ENCODE peak calls at places on chromosomes 5 and 9, in six cellular contexts. J, D, M, I, H and O are unnamed samples.

GRCh38 chr9:87084407-87084806 is 137.1 kb upstream of the GAS1 start:
- DNase-seq in J (no peak), D (no peak), M (no peak), I (no peak), H (no peak), O (no peak)

GRCh38 chr9:99050292-99050911 is 54.5 kb upstream of the TGFBR1 start:
- DNase-seq in J (no peak), D (no peak), M (no peak), I (peak; percentile 41), H (no peak), O (no peak)

GRCh38 chr5:94700592-94700991 is 82.1 kb downstream of the SLF1 start:
- DNase-seq in J (peak; percentile 52), D (no peak), M (no peak), I (no peak), H (peak; percentile 12), O (no peak)

GRCh38 chr5:164256954-164257353 is 751.5 kb downstream of the MAT2B start:
- DNase-seq in J (no peak), D (no peak), M (no peak), I (no peak), H (no peak), O (no peak)

GRCh38 chr9:133731876-133732321 is 6.3 kb downstream of the SARDH start:
- DNase-seq in J (peak; percentile 26), D (no peak), M (no peak), I (peak; percentile 19), H (peak; percentile 39), O (peak; percentile 37)

GRCh38 chr5:40428129-40428528 is 251.6 kb upstream of the PTGER4 start:
- DNase-seq in J (no peak), D (no peak), M (no peak), I (no peak), H (no peak), O (no peak)

GRCh38 chr5:147223951-147224791 is 10.7 kb upstream of the STK32A start:
- DNase-seq in J (peak; percentile 7), D (no peak), M (peak; percentile 45), I (peak; percentile 19), H (peak; percentile 41), O (peak; percentile 32)

GRCh38 chr5:20555034-20555433 is 567.0 kb upstream of the CDH18 start:
- DNase-seq in J (no peak), D (no peak), M (no peak), I (no peak), H (no peak), O (no peak)

GRCh38 chr9:112846528-112847488 is 43.9 kb downstream of the SLC46A2 start:
- DNase-seq in J (no peak), D (no peak), M (no peak), I (peak; percentile 10), H (no peak), O (no peak)

GRCh38 chr5:78182838-78183237 is 111.7 kb downstream of the AP3B1 start:
- DNase-seq in J (no peak), D (no peak), M (no peak), I (no peak), H (no peak), O (no peak)

GRCh38 chr9:113261917-113262671 is 13.3 kb downstream of the CDC26 start:
- DNase-seq in J (no peak), D (no peak), M (no peak), I (no peak), H (peak; percentile 35), O (no peak)

GRCh38 chr5:170861855-170862766 is at the start of gene RANBP17:
- DNase-seq in J (no peak), D (no peak), M (no peak), I (no peak), H (peak; percentile 76), O (no peak)

GRCh38 chr5:97111004-97111403 is 31.4 kb downstream of the LIX1 start:
- DNase-seq in J (no peak), D (no peak), M (no peak), I (no peak), H (no peak), O (no peak)

GRCh38 chr5:2725957-2726356 is 25.5 kb downstream of the IRX2 start:
- DNase-seq in J (no peak), D (no peak), M (no peak), I (no peak), H (no peak), O (no peak)

GRCh38 chr5:66739923-66740322 is 143.7 kb downstream of the MAST4 start:
- DNase-seq in J (no peak), D (no peak), M (no peak), I (no peak), H (no peak), O (no peak)

GRCh38 chr5:91024160-91024559 is 359.0 kb downstream of the ARRDC3 start:
- DNase-seq in J (no peak), D (no peak), M (no peak), I (no peak), H (no peak), O (no peak)

GRCh38 chr5:178241688-178242231 is 9.2 kb upstream of the PHYKPL start:
- DNase-seq in J (no peak), D (no peak), M (no peak), I (no peak), H (no peak), O (no peak)

GRCh38 chr5:145855842-145856267 is 17.0 kb downstream of the GRXCR2 start:
- DNase-seq in J (no peak), D (no peak), M (no peak), I (no peak), H (no peak), O (no peak)

GRCh38 chr5:171946382-171946781 is 60.1 kb downstream of the FBXW11 start:
- DNase-seq in J (no peak), D (no peak), M (no peak), I (no peak), H (no peak), O (no peak)

GRCh38 chr5:178121450-178122276 is 8.3 kb downstream of the N4BP3 start:
- DNase-seq in J (no peak), D (no peak), M (peak; percentile 48), I (no peak), H (no peak), O (peak; percentile 84)